ENCODE peak calls at places on chromosome 5, in eight cellular contexts. One of them, this sample, is unnamed.

GRCh38 chr5:94969174-94969573 is 315.7 kb downstream of the MCTP1 start:
- DNase-seq in SHP77: no peak
- DNase-seq in stimulated activated CD8-positive, alpha-beta memory T cell treated with anti-CD3 and anti-CD28 coated beads, Interleukin-2, amount 100 ng/mL, for 1 hour: no peak
- DNase-seq in AG04449: no peak
- DNase-seq in tibial nerve: no peak
- DNase-seq in activated T-cell treated with anti-CD3 and anti-CD28 coated beads for 24 hours: no peak
- DNase-seq in T-helper 2 cell: no peak
- DNase-seq in NCI-H2029: no peak
- DNase-seq in this sample: no peak

GRCh38 chr5:167661605-167662004 is 629.8 kb upstream of the WWC1 start:
- DNase-seq in SHP77: no peak
- DNase-seq in stimulated activated CD8-positive, alpha-beta memory T cell treated with anti-CD3 and anti-CD28 coated beads, Interleukin-2, amount 100 ng/mL, for 1 hour: no peak
- DNase-seq in AG04449: no peak
- DNase-seq in tibial nerve: no peak
- DNase-seq in activated T-cell treated with anti-CD3 and anti-CD28 coated beads for 24 hours: no peak
- DNase-seq in T-helper 2 cell: no peak
- DNase-seq in NCI-H2029: no peak
- DNase-seq in this sample: no peak

GRCh38 chr5:96602776-96603175 is 59.4 kb upstream of the CAST start:
- DNase-seq in SHP77: no peak
- DNase-seq in stimulated activated CD8-positive, alpha-beta memory T cell treated with anti-CD3 and anti-CD28 coated beads, Interleukin-2, amount 100 ng/mL, for 1 hour: no peak
- DNase-seq in AG04449: no peak
- DNase-seq in tibial nerve: no peak
- DNase-seq in activated T-cell treated with anti-CD3 and anti-CD28 coated beads for 24 hours: no peak
- DNase-seq in T-helper 2 cell: no peak
- DNase-seq in NCI-H2029: no peak
- DNase-seq in this sample: no peak

GRCh38 chr5:64971538-64971937 is 202.8 kb downstream of the CWC27 start:
- DNase-seq in SHP77: no peak
- DNase-seq in stimulated activated CD8-positive, alpha-beta memory T cell treated with anti-CD3 and anti-CD28 coated beads, Interleukin-2, amount 100 ng/mL, for 1 hour: no peak
- DNase-seq in AG04449: no peak
- DNase-seq in tibial nerve: no peak
- DNase-seq in activated T-cell treated with anti-CD3 and anti-CD28 coated beads for 24 hours: no peak
- DNase-seq in T-helper 2 cell: no peak
- DNase-seq in NCI-H2029: no peak
- DNase-seq in this sample: no peak

GRCh38 chr5:72921103-72921502 is 34.7 kb upstream of the FCHO2 start:
- DNase-seq in SHP77: no peak
- DNase-seq in stimulated activated CD8-positive, alpha-beta memory T cell treated with anti-CD3 and anti-CD28 coated beads, Interleukin-2, amount 100 ng/mL, for 1 hour: no peak
- DNase-seq in AG04449: no peak
- DNase-seq in tibial nerve: no peak
- DNase-seq in activated T-cell treated with anti-CD3 and anti-CD28 coated beads for 24 hours: no peak
- DNase-seq in T-helper 2 cell: no peak
- DNase-seq in NCI-H2029: peak
- DNase-seq in this sample: no peak

GRCh38 chr5:4640793-4641192 is 499.3 kb upstream of the ADAMTS16 start:
- DNase-seq in SHP77: peak
- DNase-seq in stimulated activated CD8-positive, alpha-beta memory T cell treated with anti-CD3 and anti-CD28 coated beads, Interleukin-2, amount 100 ng/mL, for 1 hour: no peak
- DNase-seq in AG04449: no peak
- DNase-seq in tibial nerve: no peak
- DNase-seq in activated T-cell treated with anti-CD3 and anti-CD28 coated beads for 24 hours: no peak
- DNase-seq in T-helper 2 cell: no peak
- DNase-seq in NCI-H2029: no peak
- DNase-seq in this sample: no peak

GRCh38 chr5:83827111-83827541 is 106.5 kb upstream of the HAPLN1 start:
- DNase-seq in SHP77: no peak
- DNase-seq in stimulated activated CD8-positive, alpha-beta memory T cell treated with anti-CD3 and anti-CD28 coated beads, Interleukin-2, amount 100 ng/mL, for 1 hour: no peak
- DNase-seq in AG04449: peak
- DNase-seq in tibial nerve: no peak
- DNase-seq in activated T-cell treated with anti-CD3 and anti-CD28 coated beads for 24 hours: no peak
- DNase-seq in T-helper 2 cell: no peak
- DNase-seq in NCI-H2029: no peak
- DNase-seq in this sample: no peak

GRCh38 chr5:57313716-57314115 is 139.9 kb downstream of the GPBP1 start:
- DNase-seq in SHP77: no peak
- DNase-seq in stimulated activated CD8-positive, alpha-beta memory T cell treated with anti-CD3 and anti-CD28 coated beads, Interleukin-2, amount 100 ng/mL, for 1 hour: no peak
- DNase-seq in AG04449: no peak
- DNase-seq in tibial nerve: no peak
- DNase-seq in activated T-cell treated with anti-CD3 and anti-CD28 coated beads for 24 hours: no peak
- DNase-seq in T-helper 2 cell: no peak
- DNase-seq in NCI-H2029: no peak
- DNase-seq in this sample: no peak

GRCh38 chr5:59358005-59358404 is 535.5 kb downstream of the PDE4D start:
- DNase-seq in SHP77: no peak
- DNase-seq in stimulated activated CD8-positive, alpha-beta memory T cell treated with anti-CD3 and anti-CD28 coated beads, Interleukin-2, amount 100 ng/mL, for 1 hour: no peak
- DNase-seq in AG04449: no peak
- DNase-seq in tibial nerve: no peak
- DNase-seq in activated T-cell treated with anti-CD3 and anti-CD28 coated beads for 24 hours: no peak
- DNase-seq in T-helper 2 cell: no peak
- DNase-seq in NCI-H2029: no peak
- DNase-seq in this sample: no peak

GRCh38 chr5:154313360-154314017 is 123.0 kb downstream of the GALNT10 start:
- DNase-seq in SHP77: no peak
- DNase-seq in stimulated activated CD8-positive, alpha-beta memory T cell treated with anti-CD3 and anti-CD28 coated beads, Interleukin-2, amount 100 ng/mL, for 1 hour: no peak
- DNase-seq in AG04449: no peak
- DNase-seq in tibial nerve: no peak
- DNase-seq in activated T-cell treated with anti-CD3 and anti-CD28 coated beads for 24 hours: no peak
- DNase-seq in T-helper 2 cell: no peak
- DNase-seq in NCI-H2029: no peak
- DNase-seq in this sample: no peak

GRCh38 chr5:53425598-53426516 is 54.6 kb upstream of the FST start:
- DNase-seq in SHP77: peak
- DNase-seq in stimulated activated CD8-positive, alpha-beta memory T cell treated with anti-CD3 and anti-CD28 coated beads, Interleukin-2, amount 100 ng/mL, for 1 hour: no peak
- DNase-seq in AG04449: no peak
- DNase-seq in tibial nerve: no peak
- DNase-seq in activated T-cell treated with anti-CD3 and anti-CD28 coated beads for 24 hours: no peak
- DNase-seq in T-helper 2 cell: no peak
- DNase-seq in NCI-H2029: peak
- DNase-seq in this sample: no peak

GRCh38 chr5:60943624-60944023 is 1.2 kb downstream of the ERCC8 start:
- DNase-seq in SHP77: no peak
- DNase-seq in stimulated activated CD8-positive, alpha-beta memory T cell treated with anti-CD3 and anti-CD28 coated beads, Interleukin-2, amount 100 ng/mL, for 1 hour: no peak
- DNase-seq in AG04449: no peak
- DNase-seq in tibial nerve: no peak
- DNase-seq in activated T-cell treated with anti-CD3 and anti-CD28 coated beads for 24 hours: no peak
- DNase-seq in T-helper 2 cell: no peak
- DNase-seq in NCI-H2029: no peak
- DNase-seq in this sample: no peak